ENCODE peak calls at places on chromosomes 7 and 10, in four cellular contexts. Z, B, O and M are unnamed samples. For H3K4me1, the result is how much of the 10 kb centered on the place peaks cover.

GRCh38 chr7:13908667-13909382 is 80.6 kb downstream of the ETV1 start:
- DNase-seq in B (no peak), Z (no peak), O (no peak), M (no peak)

GRCh38 chr10:126927799-126928198 is 22.6 kb downstream of the DOCK1 start:
- DNase-seq in Z (no peak), O (no peak), B (no peak), M (no peak)

GRCh38 chr7:22220947-22221346 is 136.0 kb downstream of the RAPGEF5 start:
- DNase-seq in O (no peak), B (no peak), Z (no peak), M (no peak)

GRCh38 chr10:119770928-119771327 is 45.1 kb downstream of the INPP5F start:
- DNase-seq in O (no peak), Z (no peak), B (no peak), M (no peak)

GRCh38 chr7:107946881-107947280 is 55.9 kb downstream of the DLD start:
- DNase-seq in B (no peak), Z (no peak), O (no peak), M (no peak)

GRCh38 chr10:126012485-126012884 is 116.1 kb downstream of the FANK1 start:
- DNase-seq in O (no peak), Z (no peak), B (peak), M (no peak)

GRCh38 chr10:71188201-71188600 is 24.2 kb upstream of the UNC5B start:
- DNase-seq in B (no peak), Z (no peak), O (no peak), M (no peak)

GRCh38 chr10:110864662-110865140 is 7.0 kb upstream of the PDCD4 start:
- DNase-seq in O (no peak), Z (no peak), B (no peak), M (no peak)

GRCh38 chr7:21028186-21028989 is 241.7 kb upstream of the SP8 start:
- DNase-seq in B (no peak), O (peak), Z (no peak), M (no peak)

GRCh38 chr7:17963281-17963680 is 23.0 kb upstream of the SNX13 start:
- DNase-seq in O (no peak), Z (no peak), B (peak), M (no peak)

GRCh38 chr10:132722391-132722790 is 63.6 kb downstream of the NKX6-2 start:
- DNase-seq in O (no peak), Z (no peak), B (no peak), M (no peak)

GRCh38 chr10:90319188-90319914 is 538.5 kb downstream of the HTR7 start:
- DNase-seq in O (no peak), Z (peak), B (peak), M (peak)

GRCh38 chr10:98267069-98267893 is 713 bp downstream of the LOXL4 start:
- DNase-seq in Z (no peak), B (no peak), O (no peak), M (no peak)

GRCh38 chr7:45000096-45001032 is at the start of gene CCM2:
- DNase-seq in Z (no peak), B (peak), O (peak), M (no peak)

GRCh38 chr10:85995791-85996190 is 370.8 kb downstream of the GRID1 start:
- DNase-seq in Z (no peak), O (peak), B (peak), M (no peak)

GRCh38 chr10:28945959-28946358 is 268.6 kb downstream of the BAMBI start:
- DNase-seq in Z (no peak), B (no peak), O (no peak), M (no peak)

GRCh38 chr10:28947209-28947608 is 269.9 kb downstream of the BAMBI start:
- DNase-seq in B (peak), O (no peak), Z (no peak), M (no peak)

GRCh38 chr10:28948045-28948444 is 270.7 kb downstream of the BAMBI start:
- DNase-seq in Z (no peak), B (peak), O (no peak), M (no peak)

GRCh38 chr10:28949005-28950004 is 272.0 kb downstream of the BAMBI start:
- DNase-seq in Z (no peak), B (peak), O (no peak), M (no peak)

DNA sequence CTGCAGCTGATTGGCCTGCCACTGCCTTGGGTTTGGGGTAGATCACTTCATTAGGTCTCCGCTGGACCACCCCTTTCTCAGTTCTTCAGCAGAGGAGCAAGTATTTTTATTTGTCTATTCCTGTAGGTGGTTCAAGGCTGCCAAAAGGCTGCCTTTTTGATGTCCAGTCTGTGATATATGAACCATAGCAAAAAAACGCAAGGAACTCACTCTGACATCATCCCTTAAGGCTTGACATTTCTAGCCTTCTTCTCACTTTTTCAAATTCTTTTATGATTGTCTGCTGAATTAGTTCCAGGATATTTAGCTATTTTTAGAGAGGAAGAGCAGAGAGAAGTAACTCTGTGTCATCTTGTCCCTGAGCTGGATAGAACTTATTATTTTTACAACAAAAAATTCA is 269.2 kb downstream of the BAMBI start:
- DNase-seq in Z (no peak), B (peak), O (no peak), M (no peak)
- H3K4me1 ChIP-seq in Z (under half), B (under half), O (under half), M (under half)

GRCh38 chr7:116439856-116440549 is 59.5 kb upstream of the CAV2 start:
- DNase-seq in B (no peak), O (no peak), Z (no peak), M (no peak)
- H3K27ac ChIP-seq in B (no peak), O (no peak), Z (no peak), M (no peak)

DNA sequence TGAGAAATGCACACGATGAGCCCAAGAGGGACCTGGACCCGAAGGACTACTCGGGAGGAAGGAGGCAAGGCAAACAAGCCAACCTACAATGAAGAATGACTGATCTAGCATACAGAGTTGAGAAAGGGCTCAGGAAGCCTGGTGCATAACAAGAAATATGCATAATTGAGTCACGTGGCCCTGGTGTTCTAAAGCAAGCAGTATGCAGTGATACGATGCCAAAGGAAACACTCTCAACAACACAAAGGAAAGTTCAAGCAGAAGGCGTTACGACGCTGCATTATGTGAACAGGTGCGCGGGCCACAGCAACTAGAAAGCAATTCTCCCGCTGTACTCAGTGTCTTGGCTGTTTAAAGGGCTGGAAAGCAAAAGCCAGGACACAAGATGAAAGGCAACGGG is 100.8 kb downstream of the PRTFDC1 start:
- DNase-seq in O (peak), Z (no peak), B (peak), M (no peak)
- H3K4me3 ChIP-seq in O (no peak), Z (no peak), B (no peak), M (no peak)

GRCh38 chr10:32982911-32983310 is 24.9 kb upstream of the ITGB1 start:
- DNase-seq in B (peak), O (no peak), Z (no peak), M (no peak)

GRCh38 chr10:32982293-32982709 is 24.3 kb upstream of the ITGB1 start:
- DNase-seq in Z (no peak), O (no peak), B (peak), M (no peak)

GRCh38 chr10:32980558-32981468 is 22.8 kb upstream of the ITGB1 start:
- DNase-seq in Z (peak), O (peak), B (peak), M (peak)

GRCh38 chr10:32980242-32980557 is 22.2 kb upstream of the ITGB1 start:
- DNase-seq in Z (no peak), B (no peak), O (no peak), M (no peak)

GRCh38 chr10:32981760-32982159 is 23.7 kb upstream of the ITGB1 start:
- DNase-seq in B (peak), O (peak), Z (no peak), M (no peak)
- H3K4me1 ChIP-seq in B (under half), O (under half), Z (under half), M (under half)

GRCh38 chr7:94656925-94657731 is 1.2 kb upstream of the SGCE start:
- DNase-seq in O (peak), Z (no peak), B (peak), M (no peak)

GRCh38 chr7:94655884-94656657 is at the start of gene SGCE:
- DNase-seq in O (peak), B (peak), Z (peak), M (peak)

GRCh38 chr7:94656658-94656924 is 658 bp upstream of the SGCE start:
- DNase-seq in B (no peak), O (no peak), Z (no peak), M (no peak)

GRCh38 chr7:94660006-94660405 is 4.1 kb upstream of the SGCE start:
- DNase-seq in B (no peak), Z (no peak), O (no peak), M (no peak)

DNA sequence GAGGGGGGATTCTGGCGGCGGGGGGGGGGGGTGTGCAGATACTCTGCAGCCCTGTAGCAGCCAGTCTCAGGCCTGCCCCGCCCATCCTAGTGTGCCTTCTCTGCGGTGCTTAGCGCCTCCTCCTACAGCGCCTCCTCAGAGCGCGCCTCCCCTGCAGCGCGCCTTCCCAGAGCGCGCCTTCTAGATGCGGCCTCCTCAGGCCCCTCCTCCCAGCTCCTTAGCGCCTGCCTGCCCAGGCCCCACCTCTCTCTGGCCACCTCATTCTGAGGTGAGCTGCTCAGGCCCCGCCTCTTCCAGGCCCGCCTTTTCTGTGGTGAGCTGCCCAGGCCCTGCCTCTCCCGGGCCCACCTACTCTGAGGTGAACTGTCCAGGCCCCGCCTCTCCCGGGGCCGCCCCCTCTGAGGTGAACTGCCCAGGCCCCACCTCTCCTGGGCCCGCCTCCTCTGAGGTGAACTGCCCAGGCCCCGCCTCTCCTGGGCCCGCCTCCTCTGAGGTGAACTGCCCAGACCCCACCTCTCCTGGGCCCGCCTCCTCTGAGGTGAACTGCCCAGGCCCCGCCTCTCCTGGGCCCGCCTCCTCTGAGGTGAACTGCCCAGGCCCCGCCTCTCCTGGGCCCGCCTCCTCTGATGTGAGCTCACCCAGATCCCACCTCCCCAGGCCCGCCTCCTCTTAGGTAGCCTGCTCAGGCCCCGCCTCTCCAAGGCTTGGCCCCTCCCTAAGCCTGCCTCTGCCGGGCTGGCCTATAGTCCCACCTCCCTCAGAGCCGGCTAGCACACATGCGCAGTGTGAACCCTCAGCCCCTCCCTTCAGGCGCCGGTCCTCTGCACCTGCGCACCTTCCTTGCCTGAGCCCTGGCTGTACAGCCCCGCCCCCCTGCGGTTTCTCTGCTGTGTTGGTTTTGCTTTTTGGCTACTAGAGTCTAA is 2.1 kb upstream of the SGCE start:
- DNase-seq in Z (peak), B (peak), O (peak), M (peak)
- H3K27ac ChIP-seq in Z (no peak), B (no peak), O (no peak), M (no peak)

DNA sequence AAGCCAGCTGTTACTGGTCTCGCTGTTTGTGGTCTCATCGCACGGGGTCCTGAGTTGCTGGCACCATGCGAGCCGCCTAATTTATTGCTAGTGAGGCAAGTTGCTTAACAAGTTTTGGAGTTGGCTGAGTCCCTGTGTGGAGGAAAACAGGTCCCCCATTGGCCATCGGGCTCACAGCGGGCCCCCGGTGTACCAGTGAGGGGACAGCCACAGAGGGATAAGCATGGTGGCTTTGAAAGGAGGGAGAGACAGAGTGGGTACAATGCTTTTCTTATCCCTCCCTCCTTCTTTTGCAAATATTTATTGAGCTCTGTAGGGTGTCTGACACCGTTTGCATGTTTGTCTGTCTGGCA is 2.8 kb downstream of the HTRA1 start:
- DNase-seq in Z (no peak), O (no peak), B (no peak), M (no peak)
- H3K4me3 ChIP-seq in Z (no peak), O (no peak), B (no peak), M (no peak)

GRCh38 chr10:50398823-50399222 is 147.5 kb upstream of the ASAH2 start:
- DNase-seq in O (no peak), Z (no peak), B (no peak), M (no peak)
- H3K4me1 ChIP-seq in O (under half), Z (under half), B (under half), M (under half)

GRCh38 chr10:3531097-3531645 is 253.8 kb downstream of the KLF6 start:
- DNase-seq in O (no peak), Z (no peak), B (peak), M (no peak)

GRCh38 chr10:3531670-3532069 is 253.3 kb downstream of the KLF6 start:
- DNase-seq in O (no peak), B (no peak), Z (no peak), M (no peak)

GRCh38 chr10:3534433-3534832 is 250.6 kb downstream of the KLF6 start:
- DNase-seq in B (peak), Z (no peak), O (no peak), M (no peak)

GRCh38 chr10:3533296-3533695 is 251.7 kb downstream of the KLF6 start:
- DNase-seq in B (no peak), Z (no peak), O (no peak), M (no peak)

GRCh38 chr10:3532644-3533043 is 252.4 kb downstream of the KLF6 start:
- DNase-seq in Z (no peak), O (no peak), B (no peak), M (no peak)
- H3K27ac ChIP-seq in Z (no peak), O (no peak), B (no peak), M (no peak)